ENCODE peak calls at places on chromosomes 13 and 19, in seven cellular contexts. W is H1, Z is GM12878, T is K562, G is HCT116, Q is HEK293T, J is HepG2. U is an unnamed sample.

GRCh38 chr19:48997972-48998371 is 4.3 kb downstream of the RUVBL2 start:
- DNase-seq in Z (no peak), J (peak), W (peak), Q (peak), G (peak), T (peak), U (peak)

GRCh38 chr13:101149735-101150380 is 266.4 kb downstream of the NALCN start:
- DNase-seq in Z (no peak), J (no peak), G (no peak), W (no peak), Q (peak), T (no peak), U (peak)

GRCh38 chr19:52957591-52957990 is 5.1 kb downstream of the ZNF816 start:
- DNase-seq in Z (no peak), W (no peak), G (no peak), Q (no peak), T (no peak), J (no peak), U (no peak)

GRCh38 chr19:36111200-36111539 is 227 bp downstream of the OVOL3 start:
- DNase-seq in T (no peak), J (no peak), W (no peak), Q (no peak), G (no peak), Z (no peak), U (no peak)

GRCh38 chr19:4877753-4878490 is 10.5 kb upstream of the PLIN3 start:
- DNase-seq in Q (no peak), W (peak), Z (no peak), T (peak), J (no peak), G (no peak), U (no peak)

GRCh38 chr13:79062291-79062690 is 343.8 kb downstream of the RBM26 start:
- DNase-seq in Q (no peak), J (no peak), G (no peak), T (no peak), Z (no peak), W (no peak), U (no peak)

GRCh38 chr13:105202384-105202783 is 1333.1 kb downstream of the EFNB2 start:
- DNase-seq in J (no peak), T (no peak), W (no peak), G (peak), Q (peak), Z (no peak), U (no peak)

GRCh38 chr13:100722517-100722916 is 47.9 kb upstream of the TMTC4 start:
- DNase-seq in J (no peak), W (no peak), T (no peak), Q (peak), G (no peak), Z (no peak), U (no peak)

GRCh38 chr19:51592521-51592920 is 21.4 kb downstream of the ZNF175 start:
- DNase-seq in J (no peak), T (no peak), W (no peak), Z (no peak), G (no peak), Q (no peak), U (no peak)

GRCh38 chr13:75481176-75482069 is 546 bp downstream of the TBC1D4 start:
- DNase-seq in J (no peak), W (peak), T (peak), Q (peak), G (no peak), Z (no peak), U (peak)

GRCh38 chr19:20077791-20078463 is at the start of gene ZNF90:
- DNase-seq in Q (no peak), T (peak), G (no peak), W (peak), J (peak), Z (peak), U (peak)

GRCh38 chr13:78298657-78299056 is 304.7 kb downstream of the POU4F1 start:
- DNase-seq in W (no peak), Z (no peak), Q (no peak), J (no peak), G (no peak), T (no peak), U (no peak)

GRCh38 chr13:103898481-103898880 is 832.3 kb upstream of the SLC10A2 start:
- DNase-seq in G (no peak), Z (no peak), W (no peak), J (no peak), Q (no peak), T (no peak), U (peak)

GRCh38 chr13:45403081-45403480 is 15.1 kb downstream of the SLC25A30 start:
- DNase-seq in Z (no peak), T (no peak), G (no peak), Q (no peak), W (no peak), J (no peak), U (no peak)

GRCh38 chr19:56252699-56253422 is 19.7 kb upstream of the EDDM13 start:
- DNase-seq in J (peak), W (peak), G (peak), T (peak), Z (no peak), Q (peak), U (peak)

DNA sequence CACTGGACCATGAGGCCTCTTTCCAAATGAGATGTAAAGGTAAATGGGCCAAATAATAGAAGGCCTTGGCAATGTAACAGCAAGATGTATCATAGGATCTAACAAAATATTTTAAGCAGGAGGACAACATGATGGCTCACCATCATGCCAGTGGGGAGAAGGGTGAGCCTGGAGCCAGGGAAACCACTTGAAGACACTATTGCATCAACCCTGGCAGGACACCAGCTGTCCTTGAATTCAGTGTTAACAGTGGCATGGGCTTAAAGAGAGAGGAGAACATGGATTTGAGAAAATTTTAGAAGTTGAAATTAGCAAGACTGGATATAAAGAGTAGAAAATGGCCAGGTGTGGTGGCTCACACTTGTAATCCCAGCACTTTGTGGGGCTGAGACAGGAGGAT is 6.7 kb upstream of the RCBTB2 start:
- DNase-seq in T (no peak), Z (no peak), Q (no peak), W (no peak), G (no peak), J (no peak), U (no peak)
- TF ChIP-seq SP1 in T (no peak), Z (no peak), Q (no peak), W (no peak), G (no peak), J (no peak), U (no peak)

GRCh38 chr19:531009-531752 is 379 bp upstream of the CDC34 start:
- DNase-seq in W (peak), G (peak), Z (no peak), J (peak), Q (peak), T (peak), U (peak)

GRCh38 chr19:533485-534058 is 2.0 kb downstream of the CDC34 start:
- DNase-seq in J (no peak), W (no peak), T (peak), Z (no peak), Q (no peak), G (no peak), U (no peak)

GRCh38 chr19:532578-533484 is 1.3 kb downstream of the CDC34 start:
- DNase-seq in T (peak), Z (no peak), G (peak), Q (no peak), J (peak), W (peak), U (peak)

GRCh38 chr19:531753-532571 is at the start of gene CDC34:
- DNase-seq in Q (no peak), W (no peak), J (no peak), T (peak), Z (no peak), G (no peak), U (no peak)

GRCh38 chr19:530133-531008 is 1.2 kb upstream of the CDC34 start:
- DNase-seq in Q (no peak), J (no peak), G (no peak), Z (no peak), W (no peak), T (no peak), U (no peak)
- TF ChIP-seq SP1 in Q (no peak), J (no peak), G (no peak), Z (no peak), W (no peak), T (no peak), U (no peak)

DNA sequence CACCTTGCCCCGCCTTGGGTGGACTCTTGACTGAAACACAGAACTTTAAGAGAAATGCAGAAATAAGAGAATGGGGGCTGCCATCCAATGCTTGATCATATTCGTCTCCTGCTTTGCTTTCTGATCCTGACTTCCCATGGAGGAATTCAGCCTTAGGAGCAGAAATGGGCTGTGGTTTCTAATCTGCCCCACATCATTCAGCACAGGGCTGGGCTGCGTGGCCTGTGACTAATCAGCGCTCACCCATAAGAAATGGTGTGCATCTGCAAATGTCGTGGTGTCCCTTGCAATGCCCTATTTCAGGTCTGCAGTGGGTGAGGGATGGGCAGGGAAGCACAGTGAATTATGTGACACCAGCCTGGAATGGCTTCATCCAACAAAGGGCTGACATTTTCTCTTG is 60.7 kb upstream of the URI1 start:
- DNase-seq in T (no peak), Q (no peak), W (no peak), J (no peak), G (no peak), Z (no peak), U (no peak)
- TF ChIP-seq SP1 in T (no peak), Q (no peak), W (no peak), J (no peak), G (no peak), Z (no peak), U (no peak)

GRCh38 chr13:102793583-102794355 is 5.0 kb downstream of the POGLUT2 start:
- DNase-seq in G (no peak), Q (no peak), Z (no peak), W (no peak), J (no peak), T (no peak), U (no peak)
- TF ChIP-seq SP1 in G (no peak), Q (no peak), Z (no peak), W (no peak), J (no peak), T (no peak), U (no peak)

GRCh38 chr19:29809795-29810503 is 1.8 kb upstream of the CCNE1 start:
- DNase-seq in T (no peak), G (no peak), Z (no peak), Q (no peak), J (no peak), W (no peak), U (no peak)

GRCh38 chr19:29812881-29813275 is 1.1 kb downstream of the CCNE1 start:
- DNase-seq in Q (no peak), G (no peak), J (no peak), W (no peak), Z (no peak), T (no peak), U (no peak)

GRCh38 chr19:29811125-29812079 is at the start of gene CCNE1:
- DNase-seq in Z (no peak), Q (peak), W (peak), G (peak), J (peak), T (peak), U (peak)

GRCh38 chr19:29812080-29812880 is 489 bp downstream of the CCNE1 start:
- DNase-seq in J (no peak), Q (no peak), T (peak), Z (no peak), W (peak), G (no peak), U (peak)

GRCh38 chr19:29810504-29810871 is 1.3 kb upstream of the CCNE1 start:
- DNase-seq in W (no peak), J (no peak), Z (no peak), Q (no peak), T (peak), G (no peak), U (no peak)
- TF ChIP-seq SP1 in W (no peak), J (no peak), Z (no peak), Q (no peak), T (no peak), G (no peak), U (no peak)

DNA sequence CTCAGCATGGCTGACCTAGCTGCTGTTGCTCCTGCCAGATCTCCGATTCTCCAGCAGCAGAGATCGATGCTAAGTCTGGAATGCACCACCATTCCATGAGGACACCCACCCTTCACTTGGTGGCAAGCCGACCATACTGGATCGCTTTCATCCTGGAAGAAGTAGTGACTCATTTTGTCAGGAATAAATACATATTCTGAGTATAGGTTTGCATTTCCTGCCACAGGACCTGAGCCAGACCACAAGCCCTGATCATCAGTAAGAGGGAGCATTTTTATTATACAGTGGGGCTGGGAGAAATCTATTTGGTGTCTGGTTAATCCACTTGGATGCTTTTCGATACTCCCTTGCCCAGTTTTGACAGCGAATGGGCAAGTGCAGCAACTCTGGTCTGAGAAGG is 10.9 kb upstream of the KCTD15 start:
- DNase-seq in Q (no peak), Z (no peak), T (no peak), J (no peak), W (no peak), G (no peak), U (no peak)
- TF ChIP-seq SP1 in Q (no peak), Z (no peak), T (no peak), J (no peak), W (no peak), G (no peak), U (no peak)

GRCh38 chr19:29525901-29526729 is at the start of gene VSTM2B:
- DNase-seq in T (peak), G (no peak), J (no peak), W (peak), Q (no peak), Z (no peak), U (peak)

GRCh38 chr19:29524912-29525870 is 603 bp upstream of the VSTM2B start:
- DNase-seq in Q (no peak), G (no peak), J (no peak), Z (no peak), T (no peak), W (peak), U (peak)

GRCh38 chr19:29523568-29523967 is 2.2 kb upstream of the VSTM2B start:
- DNase-seq in T (no peak), G (no peak), Q (no peak), J (no peak), W (no peak), Z (no peak), U (no peak)

GRCh38 chr19:29526730-29527499 is 1.1 kb downstream of the VSTM2B start:
- DNase-seq in Q (no peak), Z (no peak), W (peak), T (peak), J (no peak), G (no peak), U (peak)

GRCh38 chr19:29524201-29524911 is 1.4 kb upstream of the VSTM2B start:
- DNase-seq in J (no peak), Z (no peak), W (no peak), G (no peak), T (no peak), Q (no peak), U (peak)
- TF ChIP-seq SP1 in J (no peak), Z (no peak), W (no peak), G (no peak), T (no peak), Q (no peak), U (no peak)

U was measured in WTC11.